ENCODE peak calls at places on chromosomes 3 and 15, in eight cellular contexts. C, U, Y, G, K, E, X and W are unnamed samples.

GRCh38 chr15:63836579-63836978 is 2.8 kb upstream of the HERC1 start:
- DNase-seq in C (no peak), U (no peak), Y (no peak), G (no peak), K (no peak), E (no peak), X (no peak), W (no peak)

GRCh38 chr3:101144080-101144479 is 150.9 kb upstream of the ABI3BP start:
- DNase-seq in C (no peak), U (no peak), Y (no peak), G (no peak), K (no peak), E (no peak), X (no peak), W (no peak)

GRCh38 chr3:165852710-165853109 is 15.5 kb upstream of the BCHE start:
- DNase-seq in C (no peak), U (no peak), Y (no peak), G (no peak), K (no peak), E (no peak), X (no peak), W (no peak)

GRCh38 chr3:185983495-185984141 is 45.8 kb upstream of the TRA2B start:
- DNase-seq in C (peak; percentile 84), U (peak; percentile 79), Y (peak; percentile 39), G (peak; percentile 62), K (peak; percentile 44), E (peak; percentile 81), X (peak; percentile 81), W (peak; percentile 78)

GRCh38 chr3:101825904-101826445 is 23.3 kb upstream of the NFKBIZ start:
- DNase-seq in C (no peak), U (no peak), Y (no peak), G (peak; percentile 45), K (no peak), E (no peak), X (no peak), W (no peak)

GRCh38 chr3:111081008-111081545 is 9.5 kb downstream of the NECTIN3 start:
- DNase-seq in C (no peak), U (no peak), Y (no peak), G (peak; percentile 51), K (no peak), E (no peak), X (no peak), W (no peak)

GRCh38 chr3:115790759-115791158 is 167.4 kb downstream of the GAP43 start:
- DNase-seq in C (no peak), U (no peak), Y (no peak), G (peak; percentile 99), K (no peak), E (peak; percentile 15), X (no peak), W (no peak)

GRCh38 chr15:80856809-80857377 is 77.7 kb downstream of the CEMIP start:
- DNase-seq in C (no peak), U (peak; percentile 73), Y (no peak), G (no peak), K (no peak), E (no peak), X (no peak), W (no peak)

GRCh38 chr3:101518421-101518871 is 5.4 kb upstream of the SENP7 start:
- DNase-seq in C (no peak), U (no peak), Y (no peak), G (peak; percentile 32), K (no peak), E (peak; percentile 65), X (no peak), W (peak; percentile 63)

GRCh38 chr15:45714501-45715488 is 80.0 kb downstream of the SQOR start:
- DNase-seq in C (peak; percentile 65), U (peak; percentile 59), Y (no peak), G (peak; percentile 72), K (peak; percentile 34), E (no peak), X (peak; percentile 73), W (no peak)

GRCh38 chr3:25780618-25781017 is 2.6 kb downstream of the NGLY1 start:
- DNase-seq in C (no peak), U (no peak), Y (no peak), G (no peak), K (no peak), E (no peak), X (no peak), W (no peak)

GRCh38 chr3:13655074-13655913 is 106.4 kb downstream of the FBLN2 start:
- DNase-seq in C (peak; percentile 84), U (peak; percentile 38), Y (peak; percentile 33), G (peak; percentile 18), K (no peak), E (peak; percentile 57), X (peak; percentile 92), W (peak; percentile 69)

GRCh38 chr15:66401130-66402021 is 14.7 kb downstream of the MAP2K1 start:
- DNase-seq in C (no peak), U (no peak), Y (no peak), G (no peak), K (no peak), E (no peak), X (no peak), W (no peak)

GRCh38 chr3:177906573-177907229 is 629.5 kb upstream of the KCNMB2 start:
- DNase-seq in C (no peak), U (no peak), Y (no peak), G (no peak), K (no peak), E (no peak), X (no peak), W (no peak)

GRCh38 chr3:100653731-100654309 is 44.4 kb downstream of the ADGRG7 start:
- DNase-seq in C (no peak), U (no peak), Y (no peak), G (no peak), K (no peak), E (no peak), X (no peak), W (no peak)

GRCh38 chr15:87401986-87402385 is 854.6 kb downstream of the NTRK3 start:
- DNase-seq in C (no peak), U (no peak), Y (no peak), G (no peak), K (no peak), E (no peak), X (no peak), W (no peak)

GRCh38 chr3:194476784-194477183 is 10.0 kb downstream of the ATP13A3 start:
- DNase-seq in C (no peak), U (no peak), Y (no peak), G (no peak), K (no peak), E (no peak), X (no peak), W (no peak)

GRCh38 chr15:65058394-65059368 is 9.1 kb downstream of the RASL12 start:
- DNase-seq in C (no peak), U (no peak), Y (no peak), G (no peak), K (no peak), E (no peak), X (no peak), W (no peak)

GRCh38 chr3:66592061-66592875 is 91.4 kb upstream of the LRIG1 start:
- DNase-seq in C (no peak), U (no peak), Y (no peak), G (peak; percentile 58), K (no peak), E (no peak), X (no peak), W (no peak)

GRCh38 chr15:39580630-39581500 is at the start of gene THBS1:
- DNase-seq in C (peak; percentile 68), U (peak; percentile 70), Y (peak; percentile 39), G (peak; percentile 95), K (no peak), E (no peak), X (peak; percentile 91), W (peak; percentile 42)

GRCh38 chr3:135781026-135781815 is 184.3 kb upstream of the PPP2R3A start:
- DNase-seq in C (no peak), U (no peak), Y (no peak), G (no peak), K (no peak), E (no peak), X (no peak), W (no peak)

GRCh38 chr15:59691194-59691805 is 2.2 kb upstream of the BNIP2 start:
- DNase-seq in C (peak; percentile 23), U (peak; percentile 48), Y (no peak), G (peak; percentile 58), K (no peak), E (peak; percentile 35), X (peak; percentile 21), W (peak; percentile 51)

GRCh38 chr15:70196314-70197291 is 98.9 kb upstream of the TLE3 start:
- DNase-seq in C (no peak), U (peak; percentile 59), Y (no peak), G (peak; percentile 88), K (no peak), E (peak; percentile 84), X (peak; percentile 80), W (peak; percentile 91)
- TF ChIP-seq CTCF in C (no peak), U (no peak), Y (no peak), G (no peak), K (no peak), E (no peak), X (no peak), W (no peak)

GRCh38 chr3:184135149-184135910 is at the start of gene EIF2B5:
- DNase-seq in C (peak; percentile 95), U (peak; percentile 88), Y (peak; percentile 73), G (peak; percentile 91), K (peak; percentile 89), E (peak; percentile 92), X (peak; percentile 94), W (peak; percentile 92)
- TF ChIP-seq CTCF in C (peak; percentile 53), U (peak; percentile 10), Y (no peak), G (peak; percentile 47), K (peak; percentile 90), E (peak; percentile 31), X (no peak), W (no peak)

GRCh38 chr3:55929154-55929869 is 442.2 kb upstream of the WNT5A start:
- DNase-seq in C (no peak), U (no peak), Y (no peak), G (no peak), K (no peak), E (no peak), X (no peak), W (no peak)
- TF ChIP-seq CTCF in C (no peak), U (no peak), Y (no peak), G (no peak), K (no peak), E (no peak), X (no peak), W (no peak)

GRCh38 chr3:8996681-8997121 is 33.4 kb upstream of the RAD18 start:
- DNase-seq in C (no peak), U (peak; percentile 33), Y (no peak), G (peak; percentile 39), K (no peak), E (no peak), X (peak; percentile 34), W (no peak)
- TF ChIP-seq CTCF in C (peak; percentile 27), U (no peak), Y (no peak), G (peak; percentile 16), K (peak; percentile 41), E (no peak), X (peak; percentile 17), W (no peak)